ENCODE peak calls at places on chromosomes 6 and 20, in five cellular contexts. B is WTC11, Y is K562, E is A549, W is HepG2. V is an unnamed sample.

GRCh38 chr20:40080059-40080652 is 608.9 kb downstream of the MAFB start:
- DNase-seq in B (peak; percentile 10), Y (no peak), E (no peak), W (no peak), V (no peak)

GRCh38 chr6:99979953-99980352 is 14.1 kb downstream of the MCHR2 start:
- DNase-seq in B (no peak), Y (no peak), E (no peak), W (no peak), V (no peak)

GRCh38 chr20:49674383-49675352 is 39.0 kb downstream of the B4GALT5 start:
- DNase-seq in B (no peak), Y (no peak), E (peak; percentile 85), W (peak; percentile 98), V (no peak)

GRCh38 chr6:139895205-139895793 is 520.9 kb upstream of the CITED2 start:
- DNase-seq in B (no peak), Y (no peak), E (no peak), W (no peak), V (no peak)

GRCh38 chr6:144543006-144543871 is 258.1 kb downstream of the UTRN start:
- DNase-seq in B (no peak), Y (no peak), E (no peak), W (no peak), V (no peak)

GRCh38 chr20:4225778-4226177 is 210.4 kb upstream of the RNF24 start:
- DNase-seq in B (no peak), Y (no peak), E (no peak), W (peak; percentile 43), V (no peak)

GRCh38 chr6:12092762-12093161 is 80.7 kb downstream of the HIVEP1 start:
- DNase-seq in B (no peak), Y (no peak), E (no peak), W (no peak), V (no peak)

GRCh38 chr6:21200056-21200870 is 393.3 kb upstream of the SOX4 start:
- DNase-seq in B (no peak), Y (no peak), E (no peak), W (peak; percentile 21), V (no peak)

GRCh38 chr6:12637960-12638641 is 78.5 kb upstream of the PHACTR1 start:
- DNase-seq in B (peak; percentile 79), Y (peak; percentile 31), E (peak; percentile 2), W (peak; percentile 48), V (peak; percentile 16)

GRCh38 chr6:167759206-167759605 is 67.5 kb upstream of the AFDN start:
- DNase-seq in B (no peak), Y (no peak), E (no peak), W (no peak), V (no peak)

GRCh38 chr6:3247255-3248146 is 11.2 kb upstream of the PSMG4 start:
- DNase-seq in B (peak; percentile 52), Y (peak; percentile 78), E (peak; percentile 35), W (peak; percentile 87), V (no peak)

GRCh38 chr6:17584241-17584803 is 15.8 kb upstream of the FAM8A1 start:
- DNase-seq in B (no peak), Y (peak; percentile 56), E (peak; percentile 47), W (peak; percentile 67), V (no peak)

GRCh38 chr6:114327074-114327473 is 15.7 kb downstream of the HS3ST5 start:
- DNase-seq in B (no peak), Y (no peak), E (no peak), W (peak; percentile 2), V (no peak)

GRCh38 chr20:59017493-59018231 is 1.6 kb upstream of the TUBB1 start:
- DNase-seq in B (no peak), Y (no peak), E (no peak), W (no peak), V (no peak)

DNA sequence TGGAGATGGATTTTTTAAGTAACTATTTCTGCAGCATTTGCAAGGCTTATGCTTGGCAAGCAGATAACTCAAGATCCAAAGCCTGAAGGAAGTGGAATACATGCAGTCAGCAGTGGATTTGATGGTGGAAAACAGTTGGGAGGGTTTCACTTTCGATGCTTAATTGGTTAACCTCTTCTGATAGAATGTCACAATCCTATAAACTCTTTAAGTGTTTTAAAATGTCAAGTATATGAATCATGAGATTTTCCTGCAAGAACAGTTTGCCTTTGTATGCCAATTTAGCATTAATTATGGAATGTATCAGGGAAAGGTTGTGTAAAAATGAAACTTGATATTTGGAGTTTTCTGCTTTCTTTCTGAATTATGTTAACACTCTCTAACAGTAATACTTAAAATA is 36.6 kb downstream of the NKX2-4 start:
- DNase-seq in B (no peak), Y (no peak), E (no peak), W (no peak), V (no peak)
- TF ChIP-seq ESRRA in B (no peak), Y (no peak), E (no peak), W (no peak), V (no peak)

GRCh38 chr6:34057790-34058189 is 88.1 kb downstream of the GRM4 start:
- DNase-seq in B (no peak), Y (no peak), E (no peak), W (no peak), V (no peak)

GRCh38 chr6:34053721-34054120 is 92.2 kb downstream of the GRM4 start:
- DNase-seq in B (no peak), Y (no peak), E (no peak), W (no peak), V (no peak)

GRCh38 chr6:34055223-34055933 is 90.5 kb downstream of the GRM4 start:
- DNase-seq in B (peak; percentile 82), Y (peak; percentile 94), E (peak; percentile 64), W (peak; percentile 60), V (no peak)

GRCh38 chr6:34057191-34057590 is 88.7 kb downstream of the GRM4 start:
- DNase-seq in B (no peak), Y (no peak), E (no peak), W (no peak), V (no peak)

DNA sequence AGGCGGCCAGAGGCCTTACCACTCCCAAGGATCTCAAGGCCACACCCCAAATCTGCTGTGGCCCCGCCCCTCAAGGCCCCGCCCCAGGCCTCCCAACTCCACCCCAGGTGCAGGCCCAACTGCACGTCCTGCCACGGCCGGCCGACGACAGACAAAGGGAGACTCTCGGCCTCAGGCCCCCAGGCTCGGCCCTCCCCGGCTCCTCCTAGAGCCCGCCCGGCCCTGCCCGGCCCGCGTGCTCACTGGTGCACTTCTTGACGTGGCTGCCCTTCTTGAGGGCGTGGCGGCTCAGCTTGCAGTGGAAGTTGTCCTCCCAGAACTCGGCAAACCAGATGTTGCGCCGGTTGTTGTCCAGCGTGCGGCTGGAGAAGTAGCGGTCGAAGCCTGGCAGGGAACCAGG is 89.6 kb downstream of the GRM4 start:
- DNase-seq in B (peak; percentile 93), Y (peak; percentile 97), E (no peak), W (no peak), V (no peak)
- TF ChIP-seq ESRRA in B (no peak), Y (no peak), E (no peak), W (no peak), V (no peak)

GRCh38 chr20:35146299-35146921 is 726 bp downstream of the EDEM2 start:
- DNase-seq in B (peak; percentile 50), Y (peak; percentile 56), E (peak; percentile 78), W (peak; percentile 56), V (no peak)

GRCh38 chr20:35146922-35147574 is at the start of gene EDEM2:
- DNase-seq in B (peak; percentile 97), Y (peak; percentile 92), E (peak; percentile 97), W (peak; percentile 98), V (peak; percentile 88)

GRCh38 chr20:35156978-35157377 is 9.8 kb upstream of the EDEM2 start:
- DNase-seq in B (no peak), Y (no peak), E (no peak), W (no peak), V (no peak)

GRCh38 chr20:35151739-35152138 is 4.6 kb upstream of the EDEM2 start:
- DNase-seq in B (no peak), Y (no peak), E (no peak), W (no peak), V (no peak)
- TF ChIP-seq ESRRA in B (no peak), Y (no peak), E (no peak), W (no peak), V (no peak)

GRCh38 chr20:36104856-36105255 is 49.7 kb upstream of the EPB41L1 start:
- DNase-seq in B (no peak), Y (no peak), E (no peak), W (no peak), V (no peak)
- TF ChIP-seq ESRRA in B (no peak), Y (no peak), E (no peak), W (no peak), V (no peak)

GRCh38 chr6:107636486-107636885 is 146.6 kb downstream of the SOBP start:
- DNase-seq in B (peak; percentile 58), Y (peak; percentile 19), E (no peak), W (no peak), V (no peak)
- TF ChIP-seq ESRRA in B (no peak), Y (no peak), E (no peak), W (no peak), V (no peak)

DNA sequence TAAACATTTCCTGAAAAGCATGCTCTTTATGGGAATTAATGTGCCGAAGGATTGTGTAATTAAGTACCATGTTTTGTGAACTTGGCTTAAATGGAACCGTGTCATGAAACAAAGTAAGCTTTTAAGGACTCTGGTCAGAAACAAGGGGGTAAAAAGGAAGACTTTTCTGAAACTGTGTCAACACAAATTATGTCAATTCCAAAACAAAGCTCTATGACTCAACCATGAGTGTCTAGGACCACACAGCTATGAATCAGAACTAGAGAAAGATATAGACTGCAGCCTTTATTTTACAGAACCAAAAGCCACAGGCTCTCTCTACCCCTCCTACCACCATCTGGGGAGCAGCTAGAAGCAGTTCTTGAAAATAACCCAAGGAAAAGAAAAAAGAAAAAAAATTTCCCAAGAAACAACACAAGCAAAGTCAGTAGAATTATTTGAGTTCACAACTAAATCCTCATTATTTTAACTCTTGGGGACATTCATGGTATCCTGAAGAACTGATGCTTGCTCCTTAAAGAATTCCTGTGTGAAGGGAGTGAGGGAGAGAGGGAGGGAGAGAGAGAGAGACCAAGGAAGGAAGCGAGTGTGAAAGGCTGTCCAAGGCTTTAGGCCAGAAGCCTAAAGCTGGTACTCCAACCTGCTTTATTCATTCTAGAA is 81.9 kb downstream of the ZMYND8 start:
- DNase-seq in B (no peak), Y (no peak), E (peak; percentile 93), W (peak; percentile 71), V (peak; percentile 87)
- TF ChIP-seq ESRRA in B (no peak), Y (no peak), E (no peak), W (no peak), V (no peak)

GRCh38 chr20:37426978-37427377 is 81.0 kb downstream of the SRC start:
- DNase-seq in B (no peak), Y (no peak), E (no peak), W (no peak), V (no peak)
- TF ChIP-seq ESRRA in B (no peak), Y (no peak), E (no peak), W (no peak), V (no peak)